ENCODE peak calls at places on chromosome 5, in eight cellular contexts. One of them, this sample, is unnamed.

GRCh38 chr5:39638803-39639202 is 214.0 kb upstream of the DAB2 start:
- DNase-seq in HCT116: no peak
- DNase-seq in spleen: no peak
- DNase-seq in brain microvascular endothelial cell: no peak
- DNase-seq in effector memory CD4-positive, alpha-beta T cell: no peak
- DNase-seq in thyroid gland: no peak
- DNase-seq in stomach: no peak
- DNase-seq in upper lobe of right lung: no peak
- DNase-seq in this sample: no peak

GRCh38 chr5:139982157-139982974 is 60.7 kb downstream of the NRG2 start:
- DNase-seq in HCT116: no peak
- DNase-seq in brain microvascular endothelial cell: no peak
- DNase-seq in upper lobe of right lung: no peak
- DNase-seq in thyroid gland: peak; percentile 96
- DNase-seq in stomach: peak; percentile 34
- DNase-seq in spleen: no peak
- DNase-seq in effector memory CD4-positive, alpha-beta T cell: no peak
- DNase-seq in this sample: peak; percentile 64

GRCh38 chr5:1032011-1032410 is 23.4 kb downstream of the NKD2 start:
- DNase-seq in effector memory CD4-positive, alpha-beta T cell: no peak
- DNase-seq in brain microvascular endothelial cell: no peak
- DNase-seq in spleen: no peak
- DNase-seq in thyroid gland: no peak
- DNase-seq in stomach: no peak
- DNase-seq in upper lobe of right lung: no peak
- DNase-seq in HCT116: no peak
- DNase-seq in this sample: no peak

GRCh38 chr5:142837274-142837673 is 67.1 kb downstream of the ARHGAP26 start:
- DNase-seq in spleen: no peak
- DNase-seq in HCT116: no peak
- DNase-seq in effector memory CD4-positive, alpha-beta T cell: no peak
- DNase-seq in stomach: no peak
- DNase-seq in upper lobe of right lung: no peak
- DNase-seq in brain microvascular endothelial cell: no peak
- DNase-seq in thyroid gland: no peak
- DNase-seq in this sample: no peak

GRCh38 chr5:93246093-93246855 is 334.7 kb downstream of the NR2F1-AS1 start:
- DNase-seq in upper lobe of right lung: no peak
- DNase-seq in effector memory CD4-positive, alpha-beta T cell: no peak
- DNase-seq in HCT116: no peak
- DNase-seq in spleen: no peak
- DNase-seq in stomach: no peak
- DNase-seq in thyroid gland: peak; percentile 3
- DNase-seq in brain microvascular endothelial cell: no peak
- DNase-seq in this sample: no peak

GRCh38 chr5:78361226-78361993 is 993 bp downstream of the SCAMP1 start:
- DNase-seq in stomach: peak; percentile 79
- DNase-seq in upper lobe of right lung: no peak
- DNase-seq in effector memory CD4-positive, alpha-beta T cell: no peak
- DNase-seq in spleen: no peak
- DNase-seq in HCT116: no peak
- DNase-seq in brain microvascular endothelial cell: peak; percentile 37
- DNase-seq in thyroid gland: peak; percentile 54
- DNase-seq in this sample: no peak

GRCh38 chr5:3542158-3542557 is 53.5 kb upstream of the IRX1 start:
- DNase-seq in effector memory CD4-positive, alpha-beta T cell: no peak
- DNase-seq in upper lobe of right lung: no peak
- DNase-seq in HCT116: no peak
- DNase-seq in stomach: no peak
- DNase-seq in brain microvascular endothelial cell: no peak
- DNase-seq in thyroid gland: no peak
- DNase-seq in spleen: no peak
- DNase-seq in this sample: no peak

GRCh38 chr5:93299596-93300308 is 281.3 kb downstream of the NR2F1-AS1 start:
- DNase-seq in upper lobe of right lung: no peak
- DNase-seq in spleen: no peak
- DNase-seq in thyroid gland: peak; percentile 47
- DNase-seq in brain microvascular endothelial cell: no peak
- DNase-seq in effector memory CD4-positive, alpha-beta T cell: no peak
- DNase-seq in stomach: no peak
- DNase-seq in HCT116: no peak
- DNase-seq in this sample: no peak

GRCh38 chr5:33423018-33423630 is 17.6 kb upstream of the TARS1 start:
- DNase-seq in HCT116: peak; percentile 23
- DNase-seq in spleen: no peak
- DNase-seq in upper lobe of right lung: no peak
- DNase-seq in effector memory CD4-positive, alpha-beta T cell: no peak
- DNase-seq in thyroid gland: no peak
- DNase-seq in stomach: no peak
- DNase-seq in brain microvascular endothelial cell: no peak
- DNase-seq in this sample: no peak

GRCh38 chr5:173233347-173234128 is 1.5 kb downstream of the NKX2-5 start:
- DNase-seq in stomach: no peak
- DNase-seq in brain microvascular endothelial cell: no peak
- DNase-seq in HCT116: no peak
- DNase-seq in upper lobe of right lung: no peak
- DNase-seq in effector memory CD4-positive, alpha-beta T cell: no peak
- DNase-seq in spleen: peak; percentile 42
- DNase-seq in thyroid gland: no peak
- DNase-seq in this sample: no peak

GRCh38 chr5:1735320-1735970 is 64.2 kb downstream of the MRPL36 start:
- DNase-seq in thyroid gland: no peak
- DNase-seq in brain microvascular endothelial cell: no peak
- DNase-seq in stomach: peak; percentile 24
- DNase-seq in effector memory CD4-positive, alpha-beta T cell: no peak
- DNase-seq in HCT116: no peak
- DNase-seq in upper lobe of right lung: no peak
- DNase-seq in spleen: no peak
- DNase-seq in this sample: peak; percentile 67

GRCh38 chr5:134018154-134018985 is 13.6 kb upstream of the VDAC1 start:
- DNase-seq in spleen: peak; percentile 29
- DNase-seq in effector memory CD4-positive, alpha-beta T cell: no peak
- DNase-seq in HCT116: no peak
- DNase-seq in thyroid gland: no peak
- DNase-seq in stomach: peak; percentile 85
- DNase-seq in brain microvascular endothelial cell: no peak
- DNase-seq in upper lobe of right lung: no peak
- DNase-seq in this sample: no peak

GRCh38 chr5:166845044-166845443 is 1446.4 kb upstream of the WWC1 start:
- DNase-seq in spleen: no peak
- DNase-seq in stomach: no peak
- DNase-seq in upper lobe of right lung: no peak
- DNase-seq in thyroid gland: no peak
- DNase-seq in effector memory CD4-positive, alpha-beta T cell: no peak
- DNase-seq in brain microvascular endothelial cell: no peak
- DNase-seq in HCT116: no peak
- DNase-seq in this sample: no peak

GRCh38 chr5:119355244-119355635 is 579 bp upstream of the TNFAIP8 start:
- DNase-seq in HCT116: no peak
- DNase-seq in brain microvascular endothelial cell: no peak
- DNase-seq in effector memory CD4-positive, alpha-beta T cell: no peak
- DNase-seq in spleen: peak; percentile 79
- DNase-seq in stomach: peak; percentile 58
- DNase-seq in thyroid gland: peak; percentile 43
- DNase-seq in upper lobe of right lung: peak; percentile 67
- DNase-seq in this sample: no peak

GRCh38 chr5:119354522-119355243 is 1.1 kb upstream of the TNFAIP8 start:
- DNase-seq in effector memory CD4-positive, alpha-beta T cell: no peak
- DNase-seq in thyroid gland: no peak
- DNase-seq in HCT116: no peak
- DNase-seq in spleen: no peak
- DNase-seq in upper lobe of right lung: no peak
- DNase-seq in brain microvascular endothelial cell: no peak
- DNase-seq in stomach: no peak
- DNase-seq in this sample: no peak

GRCh38 chr5:119355636-119356383 is at the start of gene TNFAIP8:
- DNase-seq in stomach: peak; percentile 62
- DNase-seq in spleen: peak; percentile 90
- DNase-seq in effector memory CD4-positive, alpha-beta T cell: peak; percentile 37
- DNase-seq in upper lobe of right lung: peak; percentile 87
- DNase-seq in HCT116: no peak
- DNase-seq in brain microvascular endothelial cell: peak; percentile 50
- DNase-seq in thyroid gland: peak; percentile 77
- DNase-seq in this sample: peak; percentile 84

GRCh38 chr5:119353686-119354366 is 2.0 kb upstream of the TNFAIP8 start:
- DNase-seq in spleen: no peak
- DNase-seq in stomach: no peak
- DNase-seq in thyroid gland: no peak
- DNase-seq in HCT116: no peak
- DNase-seq in brain microvascular endothelial cell: no peak
- DNase-seq in effector memory CD4-positive, alpha-beta T cell: no peak
- DNase-seq in upper lobe of right lung: no peak
- DNase-seq in this sample: no peak

DNA sequence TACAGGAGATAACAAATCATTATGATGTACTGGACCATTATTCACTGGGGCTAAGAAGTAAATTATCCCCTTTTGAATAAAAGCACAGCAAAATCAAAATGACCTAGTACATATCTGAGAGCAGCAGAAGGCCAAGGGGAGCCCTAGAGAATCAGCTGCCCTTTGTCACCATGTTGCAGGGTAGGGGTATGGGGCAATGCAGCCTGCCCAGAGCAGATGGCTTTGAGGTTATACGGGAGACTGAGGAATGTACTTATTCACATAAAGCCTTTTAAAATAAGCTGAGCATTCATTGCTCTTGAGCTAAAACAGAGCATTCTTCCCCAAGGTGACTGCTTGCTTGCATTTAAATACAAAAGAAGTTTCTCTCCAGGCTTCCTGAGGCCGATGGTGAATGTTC is 2.6 kb upstream of the TNFAIP8 start:
- DNase-seq in spleen: no peak
- DNase-seq in brain microvascular endothelial cell: no peak
- DNase-seq in HCT116: no peak
- DNase-seq in upper lobe of right lung: no peak
- DNase-seq in stomach: no peak
- DNase-seq in thyroid gland: no peak
- DNase-seq in effector memory CD4-positive, alpha-beta T cell: no peak
- DNase-seq in this sample: no peak
- H3K27ac ChIP-seq in spleen: peak overlapping the region; percentile 90
- H3K27ac ChIP-seq in brain microvascular endothelial cell: no peak overlapping the region
- H3K27ac ChIP-seq in HCT116: no peak overlapping the region
- H3K27ac ChIP-seq in upper lobe of right lung: no peak overlapping the region
- H3K27ac ChIP-seq in stomach: peak overlapping the region; percentile 40
- H3K27ac ChIP-seq in thyroid gland: no peak overlapping the region
- H3K27ac ChIP-seq in effector memory CD4-positive, alpha-beta T cell: peak overlapping the region; percentile 76
- H3K27ac ChIP-seq in this sample: no peak overlapping the region

DNA sequence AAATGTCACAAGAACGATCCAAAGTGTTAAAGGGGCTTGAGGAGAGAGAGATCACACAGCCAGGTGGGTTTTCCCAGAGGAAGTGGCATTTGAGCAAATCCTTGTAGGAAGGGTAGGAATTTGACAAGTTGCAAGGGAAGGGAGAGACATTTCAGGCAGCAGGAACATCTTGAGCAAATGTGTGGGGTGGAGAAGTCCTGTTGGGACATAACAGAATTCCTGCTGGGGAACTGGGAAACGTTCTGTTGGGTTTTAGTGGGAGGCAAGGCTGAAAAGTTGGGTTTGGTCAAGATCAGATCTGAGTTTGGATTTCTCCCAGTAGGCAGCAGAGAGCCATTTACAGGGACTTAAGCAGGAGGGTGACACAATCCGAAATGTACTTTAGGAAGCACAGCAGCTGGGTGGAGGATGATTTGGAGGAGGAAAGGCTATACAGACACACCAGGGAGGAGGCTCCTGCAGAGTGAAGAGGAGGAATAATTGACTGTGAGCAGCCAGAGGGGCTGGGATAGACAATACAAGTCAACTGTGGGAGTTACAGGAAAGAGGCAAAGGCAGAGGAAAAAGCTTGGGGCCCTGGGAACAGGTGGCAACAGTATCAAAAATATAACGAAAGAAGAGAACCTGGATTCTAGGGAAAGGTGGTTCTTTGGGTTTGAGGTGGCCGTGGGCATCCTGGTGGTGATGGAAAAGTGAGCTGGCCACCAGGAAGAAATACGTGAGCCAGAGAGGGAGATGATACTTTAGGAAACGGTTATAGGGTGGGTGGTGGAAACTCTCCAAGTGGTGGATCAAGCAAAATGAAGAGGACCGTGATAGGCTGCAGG is 3.1 kb upstream of the ZSWIM6 start:
- DNase-seq in brain microvascular endothelial cell: no peak
- DNase-seq in stomach: no peak
- DNase-seq in upper lobe of right lung: no peak
- DNase-seq in HCT116: no peak
- DNase-seq in spleen: no peak
- DNase-seq in thyroid gland: no peak
- DNase-seq in effector memory CD4-positive, alpha-beta T cell: no peak
- DNase-seq in this sample: no peak
- H3K4me3 ChIP-seq in brain microvascular endothelial cell: no peak overlapping the region
- H3K4me3 ChIP-seq in stomach: no peak overlapping the region
- H3K4me3 ChIP-seq in upper lobe of right lung: no peak overlapping the region
- H3K4me3 ChIP-seq in HCT116: no peak overlapping the region
- H3K4me3 ChIP-seq in spleen: no peak overlapping the region
- H3K4me3 ChIP-seq in thyroid gland: no peak overlapping the region
- H3K4me3 ChIP-seq in effector memory CD4-positive, alpha-beta T cell: no peak overlapping the region
- H3K4me3 ChIP-seq in this sample: no peak overlapping the region

GRCh38 chr5:145853952-145854351 is 18.8 kb upstream of the PRELID2 start:
- DNase-seq in thyroid gland: no peak
- DNase-seq in effector memory CD4-positive, alpha-beta T cell: no peak
- DNase-seq in brain microvascular endothelial cell: no peak
- DNase-seq in upper lobe of right lung: no peak
- DNase-seq in stomach: no peak
- DNase-seq in spleen: no peak
- DNase-seq in HCT116: no peak
- DNase-seq in this sample: no peak

GRCh38 chr5:145856285-145856818 is 16.5 kb downstream of the GRXCR2 start:
- DNase-seq in HCT116: no peak
- DNase-seq in thyroid gland: peak; percentile 51
- DNase-seq in brain microvascular endothelial cell: peak; percentile 82
- DNase-seq in upper lobe of right lung: peak; percentile 67
- DNase-seq in effector memory CD4-positive, alpha-beta T cell: no peak
- DNase-seq in spleen: peak; percentile 71
- DNase-seq in stomach: peak; percentile 30
- DNase-seq in this sample: no peak

GRCh38 chr5:145854651-145855258 is 18.1 kb downstream of the GRXCR2 start:
- DNase-seq in upper lobe of right lung: no peak
- DNase-seq in HCT116: peak; percentile 77
- DNase-seq in thyroid gland: no peak
- DNase-seq in brain microvascular endothelial cell: peak; percentile 89
- DNase-seq in stomach: no peak
- DNase-seq in effector memory CD4-positive, alpha-beta T cell: no peak
- DNase-seq in spleen: no peak
- DNase-seq in this sample: no peak

GRCh38 chr5:145852990-145853389 is 17.8 kb upstream of the PRELID2 start:
- DNase-seq in brain microvascular endothelial cell: no peak
- DNase-seq in effector memory CD4-positive, alpha-beta T cell: no peak
- DNase-seq in HCT116: no peak
- DNase-seq in upper lobe of right lung: no peak
- DNase-seq in stomach: no peak
- DNase-seq in thyroid gland: no peak
- DNase-seq in spleen: no peak
- DNase-seq in this sample: no peak

GRCh38 chr5:145855842-145856267 is 17.0 kb downstream of the GRXCR2 start:
- DNase-seq in brain microvascular endothelial cell: no peak
- DNase-seq in thyroid gland: peak; percentile 51
- DNase-seq in upper lobe of right lung: no peak
- DNase-seq in stomach: no peak
- DNase-seq in spleen: no peak
- DNase-seq in effector memory CD4-positive, alpha-beta T cell: no peak
- DNase-seq in HCT116: no peak
- DNase-seq in this sample: no peak
- H3K27ac ChIP-seq in brain microvascular endothelial cell: peak overlapping the region; percentile 75
- H3K27ac ChIP-seq in thyroid gland: peak overlapping the region; percentile 37
- H3K27ac ChIP-seq in upper lobe of right lung: no peak overlapping the region
- H3K27ac ChIP-seq in stomach: peak overlapping the region; percentile 78
- H3K27ac ChIP-seq in spleen: no peak overlapping the region
- H3K27ac ChIP-seq in effector memory CD4-positive, alpha-beta T cell: no peak overlapping the region
- H3K27ac ChIP-seq in HCT116: no peak overlapping the region
- H3K27ac ChIP-seq in this sample: peak overlapping the region; percentile 46

GRCh38 chr5:153964201-153965101 is 74.3 kb downstream of the FAM114A2 start:
- DNase-seq in brain microvascular endothelial cell: no peak
- DNase-seq in stomach: no peak
- DNase-seq in spleen: no peak
- DNase-seq in thyroid gland: no peak
- DNase-seq in effector memory CD4-positive, alpha-beta T cell: no peak
- DNase-seq in upper lobe of right lung: no peak
- DNase-seq in HCT116: no peak
- DNase-seq in this sample: no peak
- H3K4me3 ChIP-seq in brain microvascular endothelial cell: peak overlapping the region; percentile 30
- H3K4me3 ChIP-seq in stomach: no peak overlapping the region
- H3K4me3 ChIP-seq in spleen: no peak overlapping the region
- H3K4me3 ChIP-seq in thyroid gland: no peak overlapping the region
- H3K4me3 ChIP-seq in effector memory CD4-positive, alpha-beta T cell: no peak overlapping the region
- H3K4me3 ChIP-seq in upper lobe of right lung: no peak overlapping the region
- H3K4me3 ChIP-seq in HCT116: no peak overlapping the region
- H3K4me3 ChIP-seq in this sample: peak overlapping the region; percentile 47